ENCODE peak calls at places on chromosomes 1 and 21, in five cellular contexts. L, I, B, A and S are unnamed samples.

GRCh38 chr1:97500696-97501297 is 420.0 kb downstream of the DPYD start:
- DNase-seq in L (no peak), A (peak), B (no peak), I (no peak), S (no peak)

GRCh38 chr1:160161965-160162705 is 10.7 kb downstream of the ATP1A4 start:
- DNase-seq in A (peak), B (peak), I (no peak), L (no peak), S (no peak)

GRCh38 chr1:101190441-101190840 is 46.4 kb upstream of the S1PR1 start:
- DNase-seq in A (peak), B (no peak), I (no peak), L (no peak), S (no peak)

GRCh38 chr21:42245348-42246185 is 26.6 kb downstream of the ABCG1 start:
- DNase-seq in B (peak), L (no peak), A (no peak), I (no peak), S (no peak)

GRCh38 chr21:34691396-34692032 is 22.7 kb downstream of the CLIC6 start:
- DNase-seq in A (no peak), I (no peak), L (no peak), B (no peak), S (no peak)

GRCh38 chr1:234322979-234323378 is 50.3 kb upstream of the COA6 start:
- DNase-seq in B (peak), I (peak), L (no peak), A (peak), S (peak)

GRCh38 chr1:208917281-208917680 is 666.2 kb upstream of the CAMK1G start:
- DNase-seq in A (no peak), B (no peak), L (no peak), I (no peak), S (no peak)

GRCh38 chr1:217133958-217134856 is 411.0 kb upstream of the ESRRG start:
- DNase-seq in A (peak), I (no peak), B (peak), L (no peak), S (no peak)

GRCh38 chr1:59560807-59561450 is 253.8 kb upstream of the HOOK1 start:
- DNase-seq in B (no peak), L (no peak), I (no peak), A (no peak), S (no peak)

GRCh38 chr1:83626603-83627002 is 372.3 kb downstream of the TTLL7 start:
- DNase-seq in A (no peak), B (peak), L (no peak), I (peak), S (no peak)

GRCh38 chr1:76640092-76640491 is 227.2 kb upstream of the ST6GALNAC5 start:
- DNase-seq in A (peak), I (no peak), L (no peak), B (no peak), S (no peak)

GRCh38 chr1:151888972-151889570 is 20.2 kb downstream of the THEM4 start:
- DNase-seq in L (no peak), A (no peak), I (no peak), B (no peak), S (no peak)

GRCh38 chr1:3543076-3544049 is 67.9 kb downstream of the MEGF6 start:
- DNase-seq in A (peak), L (peak), B (no peak), I (no peak), S (no peak)

GRCh38 chr1:8419172-8419571 is 101.3 kb downstream of the SLC45A1 start:
- DNase-seq in B (no peak), L (no peak), A (no peak), I (no peak), S (no peak)

GRCh38 chr1:229133151-229133550 is 137.8 kb upstream of the RAB4A start:
- DNase-seq in L (no peak), B (no peak), A (no peak), I (no peak), S (no peak)

GRCh38 chr1:16145030-16145987 is 10.6 kb downstream of the EPHA2 start:
- DNase-seq in A (peak), B (peak), I (no peak), L (peak), S (no peak)

GRCh38 chr1:37932759-37933158 is 14.1 kb downstream of the INPP5B start:
- DNase-seq in L (no peak), B (no peak), A (peak), I (no peak), S (no peak)

GRCh38 chr1:114314576-114314975 is 160.9 kb upstream of the SYT6 start:
- DNase-seq in A (no peak), B (no peak), L (no peak), I (no peak), S (no peak)

GRCh38 chr1:150521196-150521968 is 5.8 kb downstream of the FALEC start:
- DNase-seq in L (no peak), A (no peak), B (no peak), I (no peak), S (no peak)

GRCh38 chr1:53089478-53090226 is 27.6 kb downstream of the PODN start:
- DNase-seq in B (no peak), L (no peak), A (peak), I (no peak), S (no peak)

GRCh38 chr1:15937706-15938168 is 38.2 kb downstream of the ZBTB17 start:
- DNase-seq in B (no peak), L (no peak), A (peak), I (no peak), S (no peak)

GRCh38 chr1:8871539-8871935 is 6.9 kb downstream of the ENO1 start:
- DNase-seq in B (no peak), L (no peak), I (no peak), A (no peak), S (no peak)

GRCh38 chr1:1344672-1345361 is 4.4 kb downstream of the DVL1 start:
- DNase-seq in L (no peak), B (peak), A (peak), I (no peak), S (peak)

GRCh38 chr21:41895643-41896493 is 16.7 kb upstream of the PRDM15 start:
- DNase-seq in B (no peak), I (no peak), L (no peak), A (peak), S (peak)

GRCh38 chr21:41250519-41250918 is 66.1 kb upstream of the FAM3B start:
- DNase-seq in B (no peak), L (no peak), A (peak), I (peak), S (no peak)

GRCh38 chr1:78114034-78114956 is 68.5 kb downstream of the GIPC2 start:
- DNase-seq in I (peak), L (peak), A (peak), B (peak), S (peak)

GRCh38 chr21:30434033-30434631 is 4.1 kb downstream of the KRTAP13-4 start:
- DNase-seq in L (no peak), A (peak), B (peak), I (no peak), S (no peak)

GRCh38 chr1:221887091-221887746 is 145.3 kb upstream of the DUSP10 start:
- DNase-seq in B (no peak), L (peak), I (peak), A (peak), S (no peak)

GRCh38 chr1:245370905-245371581 is 216.3 kb downstream of the KIF26B start:
- DNase-seq in L (no peak), A (no peak), I (no peak), B (no peak), S (no peak)

GRCh38 chr1:28509705-28510349 is 4.0 kb downstream of the RCC1 start:
- DNase-seq in I (no peak), L (no peak), A (peak), B (no peak), S (no peak)

DNA sequence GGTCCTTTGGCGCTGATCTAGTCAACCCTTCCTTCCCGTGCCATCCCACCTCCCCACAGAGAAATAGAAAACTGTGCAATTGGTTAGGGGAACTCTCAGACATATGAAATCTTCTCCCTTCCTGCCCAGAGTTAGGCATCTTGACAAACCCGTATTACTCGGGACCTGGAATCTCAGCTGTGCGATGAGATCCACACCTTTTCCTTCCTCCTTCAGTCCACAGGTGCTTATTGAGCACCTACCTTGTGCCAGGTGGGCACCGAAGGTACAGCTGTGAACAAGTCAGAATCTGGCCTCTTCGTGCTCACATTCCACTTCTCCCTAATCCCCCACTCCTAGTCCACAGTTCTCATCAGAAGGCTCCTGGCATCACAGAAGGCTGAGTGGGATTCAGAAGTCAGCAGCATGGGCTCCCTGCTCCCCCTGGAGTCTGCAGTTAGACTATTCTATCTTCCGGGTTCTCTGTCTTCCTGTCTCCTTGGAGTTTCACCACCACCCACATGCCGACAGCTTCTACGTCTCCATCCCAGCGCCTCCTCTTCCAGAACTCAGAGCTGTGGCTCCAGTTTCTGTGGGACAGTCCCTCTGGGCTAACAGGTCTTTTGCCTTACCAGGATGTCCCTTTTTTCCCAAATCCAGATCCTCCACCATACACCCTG is 23.0 kb downstream of the KNCN start:
- DNase-seq in I (no peak), A (no peak), B (peak), L (no peak), S (no peak)
- H3K4me3 ChIP-seq in I (no peak), A (no peak), B (no peak), L (no peak), S (no peak)

GRCh38 chr1:207335695-207336363 is 14.4 kb downstream of the CD55 start:
- DNase-seq in B (no peak), I (no peak), A (no peak), L (no peak), S (no peak)
- H3K4me3 ChIP-seq in B (no peak), I (no peak), A (no peak), L (no peak), S (no peak)

DNA sequence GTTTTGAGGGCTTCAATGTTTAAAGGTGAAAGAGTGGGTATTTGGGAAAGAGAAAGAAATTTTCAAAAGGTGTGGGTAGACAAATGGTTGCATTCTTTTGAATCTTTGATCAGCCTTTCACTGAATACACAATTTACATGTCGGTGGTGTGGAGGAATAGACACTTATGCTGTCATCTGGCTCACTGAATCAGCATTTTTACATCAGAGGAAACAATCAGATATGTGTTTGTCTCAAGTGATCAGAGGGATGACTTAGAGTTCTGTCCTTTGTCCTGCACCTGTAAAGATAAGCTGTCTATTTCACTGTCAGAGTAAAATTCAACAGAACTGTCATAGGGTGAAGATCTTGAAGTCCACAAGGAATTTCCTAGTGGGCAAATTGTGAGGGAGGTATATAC is 170.9 kb upstream of the USP25 start:
- DNase-seq in B (no peak), L (no peak), A (no peak), I (no peak), S (no peak)
- H3K4me3 ChIP-seq in B (no peak), L (no peak), A (no peak), I (no peak), S (no peak)

DNA sequence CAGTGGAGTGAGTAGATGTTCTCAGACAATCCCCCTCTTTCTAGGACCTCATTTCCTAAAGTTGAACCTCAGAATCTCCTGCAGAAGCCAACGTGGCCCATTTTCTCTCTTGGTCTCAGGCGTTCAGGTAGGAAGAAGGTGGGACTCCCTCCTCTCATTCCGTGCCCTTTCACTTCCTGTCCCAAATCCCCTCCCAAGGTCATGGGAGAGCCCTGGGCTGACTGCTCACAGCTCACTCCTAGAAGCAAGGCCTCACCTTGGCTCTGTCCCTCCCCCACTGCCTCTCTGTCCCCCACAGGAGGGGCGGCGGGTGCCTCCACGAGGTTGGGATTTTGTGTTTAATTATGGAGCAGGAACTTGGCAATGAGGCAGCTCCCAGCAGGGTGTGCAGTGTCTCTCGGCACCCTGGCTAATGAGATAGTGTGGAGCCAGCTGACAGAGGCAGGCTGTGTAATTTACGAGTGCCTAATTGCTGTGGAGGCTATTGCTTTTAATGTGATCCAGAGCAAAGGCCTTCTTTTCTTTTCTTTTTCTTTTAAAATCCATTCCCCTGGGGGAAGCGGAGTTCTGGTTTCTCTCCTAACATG is 9.1 kb upstream of the CDK18 start:
- DNase-seq in B (peak), L (no peak), A (no peak), I (no peak), S (no peak)
- H3K4me3 ChIP-seq in B (no peak), L (no peak), A (no peak), I (no peak), S (no peak)

DNA sequence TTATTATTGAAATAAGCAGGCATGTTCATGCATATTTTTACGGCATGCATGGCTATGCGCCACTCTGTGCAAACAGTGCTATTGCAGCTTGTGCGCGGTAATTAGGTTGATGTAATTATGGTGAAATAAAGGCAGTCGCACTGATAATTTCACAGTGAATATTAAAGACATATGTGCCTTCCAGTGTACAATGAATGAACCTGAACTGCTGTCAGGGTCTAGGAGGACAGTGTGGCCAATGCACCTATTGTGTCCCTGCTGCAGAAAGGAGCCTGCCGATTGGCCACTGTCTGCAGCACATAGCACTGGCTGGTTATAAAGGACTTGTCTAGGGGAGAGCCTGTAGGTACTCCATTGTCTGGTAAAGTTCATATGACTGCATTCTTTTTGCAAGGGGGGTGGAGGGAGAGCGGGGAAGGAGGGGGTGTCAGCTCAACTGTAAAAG is 340.4 kb downstream of the USP25 start:
- DNase-seq in L (no peak), I (no peak), B (peak), A (peak), S (no peak)
- H3K4me3 ChIP-seq in L (no peak), I (peak), B (no peak), A (no peak), S (no peak)

GRCh38 chr1:109877320-109877771 is 33.3 kb upstream of the CSF1 start:
- DNase-seq in L (peak), A (peak), I (no peak), B (peak), S (no peak)
- H3K4me3 ChIP-seq in L (peak), A (peak), I (no peak), B (no peak), S (no peak)